ENCODE peak calls at places on chromosomes 7 and 10, in nine cellular contexts. P is activated naive CD4-positive, alpha-beta T cell treated with Interleukin-2 at 50 U/mL for 16 hours; G is lung; B is T-helper 17 cell; N is amygdala; X is cardiac septum; K is heart right ventricle; J is ELF-1; R is foreskin fibroblast. Q is an unnamed sample.

GRCh38 chr7:130372813-130373212 is 7.5 kb upstream of the CPA1 start:
- DNase-seq in P (no peak), J (no peak), K (no peak), R (no peak), G (no peak), X (no peak), B (no peak), N (no peak), Q (no peak)

GRCh38 chr10:22978287-22978686 is 50.4 kb downstream of the ARMC3 start:
- DNase-seq in G (no peak), X (no peak), R (no peak), N (no peak), P (no peak), B (no peak), J (no peak), K (no peak), Q (no peak)

GRCh38 chr7:137685439-137686164 is 161.2 kb downstream of the DGKI start:
- DNase-seq in R (no peak), B (no peak), J (no peak), P (no peak), G (no peak), K (no peak), X (no peak), N (no peak), Q (no peak)

GRCh38 chr7:47654672-47655340 is 72.9 kb upstream of the TNS3 start:
- DNase-seq in G (no peak), X (no peak), B (no peak), R (no peak), K (no peak), N (no peak), J (peak), P (no peak), Q (no peak)

GRCh38 chr7:2717293-2717904 is 29.4 kb downstream of the AMZ1 start:
- DNase-seq in N (no peak), B (no peak), J (peak), X (no peak), K (no peak), P (no peak), R (no peak), G (no peak), Q (no peak)

GRCh38 chr7:128831994-128832879 is 2.0 kb downstream of the FLNC start:
- DNase-seq in K (peak), J (peak), X (no peak), R (peak), P (no peak), N (no peak), B (no peak), G (no peak), Q (no peak)

GRCh38 chr10:17742918-17743317 is 9.1 kb upstream of the TMEM236 start:
- DNase-seq in R (peak), G (peak), P (peak), B (peak), J (peak), X (no peak), K (peak), N (no peak), Q (peak)

GRCh38 chr7:103962070-103962469 is 27.4 kb downstream of the RELN start:
- DNase-seq in K (no peak), G (no peak), R (no peak), N (no peak), X (no peak), P (no peak), B (no peak), J (no peak), Q (no peak)

GRCh38 chr7:108805808-108806397 is 236.2 kb downstream of the DNAJB9 start:
- DNase-seq in N (no peak), G (no peak), J (peak), P (no peak), R (peak), B (no peak), K (no peak), X (no peak), Q (no peak)

GRCh38 chr10:1737222-1738061 is at the start of gene ADARB2:
- DNase-seq in R (no peak), B (no peak), P (peak), J (peak), N (peak), G (no peak), K (peak), X (no peak), Q (peak)